ENCODE peak calls at places on chromosomes 4 and X, in eight cellular contexts. Y is endothelial cell of umbilical vein, K is GM10248, L is fibroblast of mammary gland, N is heart left ventricle, U is OCI-LY7, X is Calu3, O is coronary artery. R is an unnamed sample.

GRCh38 chr4:141797966-141798365 is 161.6 kb downstream of the IL15 start:
- DNase-seq in Y (no peak), K (no peak), L (peak; percentile 23), N (no peak), U (no peak), X (no peak), O (no peak), R (no peak)

GRCh38 chr4:127660486-127660885 is 27.7 kb downstream of the INTU start:
- DNase-seq in Y (peak; percentile 17), K (no peak), L (no peak), N (no peak), U (no peak), X (no peak), O (no peak), R (no peak)

GRCh38 chrX:25131055-25131454 is 115.3 kb upstream of the ARX start:
- DNase-seq in Y (no peak), K (no peak), L (peak; percentile 9), N (no peak), U (no peak), X (no peak), O (no peak), R (no peak)

GRCh38 chr4:153488006-153488718 is 22.0 kb downstream of the TMEM131L start:
- DNase-seq in Y (peak; percentile 50), K (peak; percentile 71), L (no peak), N (peak; percentile 39), U (no peak), X (no peak), O (no peak), R (no peak)

GRCh38 chr4:1209821-1210220 is 37.4 kb upstream of the SPON2 start:
- DNase-seq in Y (peak; percentile 62), K (no peak), L (peak; percentile 92), N (peak; percentile 93), U (no peak), X (no peak), O (peak; percentile 91), R (peak; percentile 86)

GRCh38 chrX:5842601-5843000 is 386.1 kb downstream of the NLGN4X start:
- DNase-seq in Y (no peak), K (no peak), L (no peak), N (no peak), U (no peak), X (no peak), O (no peak), R (no peak)

GRCh38 chr4:165709973-165710526 is 163.0 kb upstream of the TLL1 start:
- DNase-seq in Y (no peak), K (no peak), L (no peak), N (no peak), U (no peak), X (no peak), O (no peak), R (no peak)

GRCh38 chrX:38109042-38109904 is 102.9 kb downstream of the SYTL5 start:
- DNase-seq in Y (no peak), K (no peak), L (no peak), N (no peak), U (no peak), X (no peak), O (no peak), R (no peak)

GRCh38 chrX:2691543-2692220 is 587 bp downstream of the CD99 start:
- DNase-seq in Y (peak; percentile 53), K (peak; percentile 29), L (peak; percentile 50), N (peak; percentile 77), U (peak; percentile 35), X (peak; percentile 30), O (no peak), R (no peak)

GRCh38 chrX:16712116-16712824 is at the start of gene CTPS2:
- DNase-seq in Y (peak; percentile 1), K (peak; percentile 71), L (peak; percentile 59), N (peak; percentile 70), U (peak; percentile 66), X (peak; percentile 77), O (peak; percentile 77), R (no peak)

GRCh38 chrX:123732679-123733363 is at the start of gene THOC2:
- DNase-seq in Y (peak; percentile 85), K (peak; percentile 78), L (peak; percentile 82), N (peak; percentile 89), U (peak; percentile 83), X (peak; percentile 86), O (peak; percentile 90), R (peak; percentile 93)
- TF ChIP-seq CTCF in Y (no peak), K (peak; percentile 11), L (peak; percentile 28), N (peak; percentile 32), U (peak; percentile 37), X (no peak), O (peak; percentile 17), R (peak; percentile 58)

GRCh38 chrX:91414710-91415109 is 19.9 kb upstream of the PABPC5 start:
- DNase-seq in Y (no peak), K (no peak), L (peak; percentile 11), N (no peak), U (no peak), X (no peak), O (no peak), R (no peak)
- TF ChIP-seq CTCF in Y (no peak), K (no peak), L (peak; percentile 44), N (peak; percentile 33), U (peak; percentile 45), X (no peak), O (peak; percentile 29), R (peak; percentile 82)

DNA sequence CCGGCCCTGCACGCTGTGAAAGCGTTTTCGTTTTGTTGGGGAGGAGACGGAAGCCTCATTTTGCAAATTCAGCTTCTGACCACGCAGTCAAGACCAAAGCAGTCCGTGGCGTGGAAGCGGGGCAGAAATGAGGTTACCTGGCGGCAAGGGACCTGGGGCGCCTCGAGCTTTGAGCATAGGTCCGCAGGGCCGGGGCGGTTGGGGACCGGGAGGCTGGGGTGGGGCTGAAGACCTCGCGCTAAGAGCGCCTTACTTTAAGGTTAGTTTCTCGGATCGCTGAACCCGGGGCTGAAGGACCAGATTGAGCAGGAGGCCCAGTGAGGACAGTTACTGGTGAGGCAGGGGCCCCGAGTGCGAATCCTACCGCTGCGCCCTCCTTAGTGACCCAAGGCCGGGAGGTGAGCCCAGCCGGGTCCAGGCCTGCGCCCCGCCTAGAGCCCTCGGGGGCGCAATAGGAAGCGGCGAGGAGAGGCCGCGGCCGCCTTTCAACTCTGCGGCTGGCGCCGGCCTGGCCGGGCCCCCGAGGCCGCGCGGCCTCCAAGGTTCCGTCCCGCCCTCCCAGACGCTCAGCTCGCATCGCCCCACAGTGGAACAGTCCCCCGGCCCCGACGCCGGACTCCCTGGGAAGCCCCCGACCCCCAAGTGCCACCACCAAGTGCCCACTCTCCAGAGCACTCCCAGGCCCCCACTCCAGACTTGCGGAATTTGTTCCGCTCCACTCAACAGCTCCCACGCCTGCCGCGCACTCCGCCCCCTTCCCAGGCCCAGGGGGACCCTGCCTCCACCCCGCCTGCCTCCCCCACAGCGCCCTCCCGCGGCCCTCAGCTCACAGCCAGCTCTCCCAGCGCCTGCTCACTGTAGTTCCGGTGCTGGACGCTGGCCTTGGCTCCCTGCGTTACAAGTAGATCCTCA is 7.6 kb downstream of the MSX1 start:
- DNase-seq in Y (no peak), K (no peak), L (peak; percentile 47), N (no peak), U (no peak), X (no peak), O (no peak), R (no peak)
- TF ChIP-seq CTCF in Y (no peak), K (no peak), L (no peak), N (no peak), U (no peak), X (no peak), O (no peak), R (peak; percentile 62)

GRCh38 chr4:172515266-172515879 is 653.2 kb upstream of the GALNT7 start:
- DNase-seq in Y (no peak), K (no peak), L (no peak), N (no peak), U (no peak), X (no peak), O (no peak), R (no peak)
- TF ChIP-seq CTCF in Y (no peak), K (no peak), L (no peak), N (no peak), U (no peak), X (no peak), O (no peak), R (peak; percentile 28)

GRCh38 chr4:104017213-104017612 is 297.4 kb upstream of the TACR3 start:
- DNase-seq in Y (no peak), K (no peak), L (no peak), N (no peak), U (no peak), X (no peak), O (no peak), R (no peak)

GRCh38 chr4:104020641-104021040 is 300.9 kb upstream of the TACR3 start:
- DNase-seq in Y (no peak), K (no peak), L (no peak), N (no peak), U (no peak), X (no peak), O (no peak), R (no peak)

GRCh38 chr4:104015680-104016079 is 295.9 kb upstream of the TACR3 start:
- DNase-seq in Y (no peak), K (no peak), L (no peak), N (no peak), U (peak; percentile 1), X (no peak), O (no peak), R (no peak)
- TF ChIP-seq CTCF in Y (no peak), K (peak; percentile 42), L (no peak), N (peak; percentile 6), U (peak; percentile 48), X (no peak), O (no peak), R (peak; percentile 66)

GRCh38 chrX:68185161-68185560 is 248.1 kb downstream of the OPHN1 start:
- DNase-seq in Y (no peak), K (no peak), L (no peak), N (no peak), U (no peak), X (no peak), O (no peak), R (no peak)
- TF ChIP-seq CTCF in Y (no peak), K (no peak), L (no peak), N (no peak), U (no peak), X (no peak), O (no peak), R (no peak)

DNA sequence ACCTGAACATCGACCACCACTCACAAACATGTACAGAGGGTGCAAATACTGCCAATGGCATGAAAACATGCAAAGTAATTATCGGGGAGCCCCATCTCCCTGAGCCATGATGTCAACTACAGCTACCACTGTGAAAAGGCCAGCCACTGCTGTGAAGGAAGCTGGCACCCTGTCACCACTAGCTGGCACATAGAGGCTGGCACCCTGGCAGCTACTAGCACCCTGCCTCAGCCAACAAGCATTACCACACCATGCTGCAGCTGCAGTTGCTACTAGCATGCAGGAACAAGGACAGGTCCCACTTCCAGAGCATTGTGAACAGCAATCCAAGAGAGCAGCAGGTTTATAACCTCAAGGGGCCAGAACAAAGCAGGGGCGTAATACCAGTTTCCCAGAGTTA is 81.4 kb downstream of the PRR32 start:
- DNase-seq in Y (no peak), K (no peak), L (no peak), N (peak; percentile 30), U (no peak), X (no peak), O (no peak), R (no peak)
- TF ChIP-seq CTCF in Y (no peak), K (no peak), L (no peak), N (no peak), U (no peak), X (no peak), O (no peak), R (no peak)

R was measured in chondrocyte.